ENCODE peak calls at places on chromosomes 2 and 18, in seven cellular contexts. A is tibial artery, C is lower leg skin, S is adipocyte, H is GM23248, P is A549, N is astrocyte. E is an unnamed sample.

GRCh38 chr18:76697441-76697901 is 124.9 kb upstream of the ZNF236 start:
- DNase-seq in A (no peak), C (no peak), S (peak), H (peak), P (no peak), N (peak), E (peak)

GRCh38 chr2:135664623-135665068 is 77.0 kb upstream of the UBXN4 start:
- DNase-seq in A (no peak), C (no peak), S (peak), H (peak), P (no peak), N (peak), E (peak)

GRCh38 chr2:234335676-234336228 is 161.1 kb downstream of the ARL4C start:
- DNase-seq in A (peak), C (peak), S (peak), H (peak), P (no peak), N (peak), E (peak)

GRCh38 chr2:45483997-45484396 is 127.1 kb downstream of the SRBD1 start:
- DNase-seq in A (no peak), C (no peak), S (peak), H (peak), P (peak), N (no peak), E (peak)

GRCh38 chr2:20649586-20650375 is 1.1 kb downstream of the HS1BP3 start:
- DNase-seq in A (no peak), C (no peak), S (no peak), H (peak), P (no peak), N (no peak), E (no peak)

GRCh38 chr18:78873916-78874505 is 105.6 kb upstream of the SALL3 start:
- DNase-seq in A (no peak), C (no peak), S (peak), H (peak), P (no peak), N (peak), E (no peak)

GRCh38 chr2:238947920-238948710 is 100.2 kb downstream of the TWIST2 start:
- DNase-seq in A (peak), C (peak), S (peak), H (peak), P (peak), N (peak), E (peak)

GRCh38 chr2:67237288-67237687 is 159.8 kb upstream of the ETAA1 start:
- DNase-seq in A (no peak), C (no peak), S (no peak), H (no peak), P (no peak), N (no peak), E (peak)

GRCh38 chr2:18552351-18553077 is 7.9 kb downstream of the RDH14 start:
- DNase-seq in A (no peak), C (no peak), S (no peak), H (peak), P (no peak), N (peak), E (peak)

GRCh38 chr2:83196225-83196624 is 1262.9 kb downstream of the SUCLG1 start:
- DNase-seq in A (no peak), C (no peak), S (peak), H (peak), P (no peak), N (peak), E (peak)

GRCh38 chr2:21910832-21911507 is 787.2 kb downstream of the TDRD15 start:
- DNase-seq in A (no peak), C (no peak), S (no peak), H (no peak), P (no peak), N (no peak), E (no peak)

GRCh38 chr2:214011676-214012075 is 399.2 kb upstream of the VWC2L start:
- DNase-seq in A (no peak), C (no peak), S (no peak), H (no peak), P (no peak), N (no peak), E (no peak)

GRCh38 chr2:120855855-120856405 is 120.3 kb downstream of the GLI2 start:
- DNase-seq in A (no peak), C (no peak), S (no peak), H (no peak), P (no peak), N (no peak), E (no peak)

GRCh38 chr2:216535454-216535995 is 36.9 kb downstream of the RPL37A start:
- DNase-seq in A (peak), C (peak), S (peak), H (peak), P (no peak), N (peak), E (peak)

GRCh38 chr2:230908595-230909191 is 16.3 kb downstream of the GPR55 start:
- DNase-seq in A (no peak), C (peak), S (peak), H (peak), P (peak), N (peak), E (peak)

GRCh38 chr2:218816561-218817011 is 15.0 kb downstream of the PRKAG3 start:
- DNase-seq in A (no peak), C (no peak), S (no peak), H (no peak), P (no peak), N (no peak), E (no peak)

GRCh38 chr2:152336854-152337510 is 2.0 kb downstream of the FMNL2 start:
- DNase-seq in A (peak), C (no peak), S (peak), H (peak), P (no peak), N (peak), E (peak)

GRCh38 chr2:227186751-227187150 is 22.3 kb downstream of the COL4A3 start:
- DNase-seq in A (no peak), C (no peak), S (no peak), H (peak), P (no peak), N (no peak), E (peak)

GRCh38 chr2:128354731-128355470 is 36.2 kb upstream of the HS6ST1 start:
- DNase-seq in A (no peak), C (peak), S (peak), H (peak), P (no peak), N (no peak), E (peak)

GRCh38 chr18:79707239-79707638 is 27.6 kb downstream of the CTDP1 start:
- DNase-seq in A (no peak), C (no peak), S (no peak), H (no peak), P (no peak), N (no peak), E (no peak)

GRCh38 chr18:22691988-22692710 is 241.0 kb upstream of the RBBP8 start:
- DNase-seq in A (no peak), C (no peak), S (peak), H (peak), P (no peak), N (peak), E (peak)

GRCh38 chr2:231189571-231190495 is 8.6 kb upstream of the ARMC9 start:
- DNase-seq in A (peak), C (peak), S (no peak), H (peak), P (no peak), N (no peak), E (peak)

GRCh38 chr2:30113617-30114293 is 33.1 kb upstream of the YPEL5 start:
- DNase-seq in A (peak), C (peak), S (peak), H (peak), P (peak), N (peak), E (peak)

GRCh38 chr2:218853766-218854165 is 5.8 kb upstream of the WNT6 start:
- DNase-seq in A (no peak), C (peak), S (peak), H (peak), P (no peak), N (peak), E (peak)

GRCh38 chr2:98236935-98237334 is 109.3 kb upstream of the CNGA3 start:
- DNase-seq in A (no peak), C (no peak), S (no peak), H (no peak), P (no peak), N (no peak), E (no peak)

GRCh38 chr2:134277223-134277622 is 23.4 kb downstream of the MGAT5 start:
- DNase-seq in A (no peak), C (no peak), S (no peak), H (no peak), P (no peak), N (no peak), E (no peak)

GRCh38 chr2:19216676-19217075 is 141.7 kb downstream of the OSR1 start:
- DNase-seq in A (no peak), C (no peak), S (peak), H (no peak), P (no peak), N (no peak), E (no peak)

GRCh38 chr18:9705183-9705864 is 2.8 kb upstream of the RAB31 start:
- DNase-seq in A (no peak), C (peak), S (peak), H (peak), P (no peak), N (peak), E (peak)

GRCh38 chr2:170679607-170680079 is 35.5 kb upstream of the SP5 start:
- DNase-seq in A (no peak), C (no peak), S (peak), H (peak), P (no peak), N (no peak), E (peak)

GRCh38 chr18:76457475-76457874 is 37.6 kb downstream of the ZNF516 start:
- DNase-seq in A (no peak), C (no peak), S (no peak), H (no peak), P (no peak), N (peak), E (no peak)

GRCh38 chr2:230893881-230894781 is 29.4 kb downstream of the ITM2C start:
- DNase-seq in A (peak), C (peak), S (no peak), H (peak), P (no peak), N (no peak), E (no peak)

GRCh38 chr2:50535971-50536759 is 495.8 kb downstream of the NRXN1 start:
- DNase-seq in A (no peak), C (no peak), S (peak), H (peak), P (no peak), N (peak), E (peak)

GRCh38 chr2:44392338-44392943 is 30.7 kb downstream of the CAMKMT start:
- DNase-seq in A (peak), C (no peak), S (peak), H (peak), P (peak), N (no peak), E (peak)

GRCh38 chr2:197255550-197255949 is 55.0 kb downstream of the ANKRD44 start:
- DNase-seq in A (peak), C (peak), S (peak), H (peak), P (no peak), N (peak), E (peak)

GRCh38 chr2:107428781-107429180 is 397.9 kb upstream of the RGPD4 start:
- DNase-seq in A (no peak), C (no peak), S (no peak), H (no peak), P (no peak), N (no peak), E (no peak)

GRCh38 chr2:107430596-107431266 is 396.0 kb upstream of the RGPD4 start:
- DNase-seq in A (no peak), C (no peak), S (peak), H (no peak), P (no peak), N (no peak), E (peak)

GRCh38 chr2:107430006-107430405 is 396.7 kb upstream of the RGPD4 start:
- DNase-seq in A (no peak), C (no peak), S (no peak), H (no peak), P (no peak), N (no peak), E (no peak)
- H3K4me3 ChIP-seq in A (no peak), C (no peak), S (no peak), H (no peak), P (no peak), N (no peak), E (no peak)

DNA sequence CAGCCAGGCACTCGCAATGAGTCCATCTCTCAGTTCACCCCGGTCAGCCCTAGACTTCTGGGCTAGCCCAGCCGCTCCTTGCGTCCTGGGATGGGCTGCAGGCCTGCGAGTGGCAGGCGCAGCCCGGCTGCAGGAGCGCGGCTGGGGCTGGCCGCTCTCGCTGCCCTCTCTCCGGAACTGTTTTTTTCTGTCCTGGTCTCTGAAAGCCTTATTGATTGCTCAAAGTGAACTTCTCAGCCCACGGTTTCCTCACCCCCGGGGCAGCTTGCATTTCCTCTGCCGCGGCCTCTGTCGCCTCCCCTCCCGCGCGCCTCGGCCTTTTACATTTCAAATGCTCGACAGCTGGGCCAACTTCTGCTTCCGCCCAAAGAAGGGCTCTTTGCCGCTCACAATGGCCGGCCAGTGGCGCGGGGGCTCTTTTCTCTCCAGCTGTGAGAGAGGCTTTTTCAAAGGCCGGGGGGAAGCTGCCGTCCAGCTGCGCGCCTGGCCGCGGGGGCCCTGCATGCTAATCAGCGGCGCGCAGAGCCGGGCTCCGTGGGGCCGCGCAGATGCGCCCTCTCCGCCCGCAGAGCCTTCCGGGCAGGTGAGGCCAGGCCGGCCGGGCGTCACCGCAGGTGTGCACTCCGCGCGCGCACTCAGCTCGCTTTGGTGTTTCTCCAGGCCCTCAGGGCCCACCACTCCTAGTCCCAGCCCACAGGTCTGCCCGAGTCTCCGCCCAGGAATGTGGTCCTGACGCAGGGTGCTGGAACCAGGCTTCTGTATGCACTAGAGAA is 513.8 kb downstream of the RNF144A start:
- DNase-seq in A (peak), C (peak), S (no peak), H (no peak), P (no peak), N (peak), E (no peak)
- H3K4me3 ChIP-seq in A (peak), C (peak), S (peak), H (no peak), P (peak), N (peak), E (no peak)

DNA sequence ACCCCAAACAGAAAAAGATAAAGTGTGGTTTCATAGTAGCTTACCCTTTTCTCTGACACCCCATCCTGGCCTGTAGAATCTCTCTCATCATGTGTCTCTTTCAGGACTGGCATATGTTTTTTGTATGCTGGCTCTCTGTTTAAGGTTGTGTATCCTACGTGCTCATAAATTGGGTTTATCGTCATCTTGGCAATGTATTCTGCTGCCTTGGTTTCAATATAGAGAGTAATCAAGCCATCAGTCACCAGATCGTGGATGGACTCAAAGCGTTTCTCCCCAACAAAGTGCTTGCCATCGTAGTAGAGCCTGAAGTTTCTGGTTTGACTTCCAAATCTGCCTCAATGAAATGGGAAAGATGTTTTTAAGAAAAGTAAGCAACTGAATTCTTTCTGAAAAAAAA is 113.5 kb upstream of the CHRNA1 start:
- DNase-seq in A (no peak), C (no peak), S (no peak), H (no peak), P (no peak), N (no peak), E (no peak)
- H3K4me3 ChIP-seq in A (no peak), C (no peak), S (no peak), H (peak), P (no peak), N (no peak), E (no peak)

GRCh38 chr18:74511823-74512222 is 15.7 kb downstream of the CNDP2 start:
- DNase-seq in A (no peak), C (peak), S (no peak), H (no peak), P (no peak), N (no peak), E (no peak)
- H3K4me3 ChIP-seq in A (no peak), C (no peak), S (no peak), H (no peak), P (no peak), N (no peak), E (no peak)

GRCh38 chr2:161343235-161343634 is 35.0 kb downstream of the PSMD14 start:
- DNase-seq in A (no peak), C (no peak), S (no peak), H (no peak), P (no peak), N (no peak), E (no peak)
- H3K4me3 ChIP-seq in A (no peak), C (no peak), S (no peak), H (no peak), P (no peak), N (no peak), E (no peak)

DNA sequence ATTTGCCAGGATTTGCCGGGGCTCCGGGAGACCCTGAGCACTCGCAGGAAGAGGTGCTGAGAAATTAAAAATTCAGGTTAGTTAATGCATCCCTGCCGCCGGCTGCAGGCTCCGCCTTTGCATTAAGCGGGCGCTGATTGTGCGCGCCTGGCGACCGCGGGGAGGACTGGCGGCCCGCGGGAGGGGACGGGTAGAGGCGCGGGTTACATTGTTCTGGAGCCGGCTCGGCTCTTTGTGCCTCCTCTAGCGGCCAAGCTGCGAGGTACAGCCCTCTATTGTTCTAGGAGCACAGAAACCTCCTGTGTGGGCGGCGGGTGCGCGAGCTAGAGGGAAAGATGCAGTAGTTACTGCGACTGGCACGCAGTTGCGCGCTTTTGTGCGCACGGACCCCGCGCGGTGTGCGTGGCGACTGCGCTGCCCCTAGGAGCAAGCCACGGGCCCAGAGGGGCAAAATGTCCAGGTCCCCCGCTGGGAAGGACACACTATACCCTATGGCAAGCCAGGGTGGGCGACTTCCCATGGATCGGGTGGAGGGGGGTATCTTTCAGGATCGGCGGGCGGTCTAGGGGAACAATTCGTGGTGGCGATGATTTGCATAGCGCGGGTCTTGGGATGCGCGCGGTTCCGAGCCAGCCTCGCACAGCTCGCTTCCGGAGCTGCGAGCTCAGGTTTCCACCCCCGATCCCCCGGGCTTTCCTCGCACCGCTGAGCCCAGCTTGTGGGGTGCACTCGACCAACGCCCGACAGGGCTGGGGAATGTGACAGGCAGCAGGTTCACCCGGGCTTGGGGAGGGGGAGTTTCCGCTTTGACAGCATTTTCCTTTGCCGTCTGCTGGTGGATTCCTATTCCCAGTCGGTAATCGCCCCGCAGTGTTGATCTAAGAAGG is 2.9 kb downstream of the ONECUT2 start:
- DNase-seq in A (no peak), C (no peak), S (peak), H (peak), P (peak), N (peak), E (peak)
- H3K4me3 ChIP-seq in A (no peak), C (no peak), S (peak), H (peak), P (peak), N (peak), E (no peak)

DNA sequence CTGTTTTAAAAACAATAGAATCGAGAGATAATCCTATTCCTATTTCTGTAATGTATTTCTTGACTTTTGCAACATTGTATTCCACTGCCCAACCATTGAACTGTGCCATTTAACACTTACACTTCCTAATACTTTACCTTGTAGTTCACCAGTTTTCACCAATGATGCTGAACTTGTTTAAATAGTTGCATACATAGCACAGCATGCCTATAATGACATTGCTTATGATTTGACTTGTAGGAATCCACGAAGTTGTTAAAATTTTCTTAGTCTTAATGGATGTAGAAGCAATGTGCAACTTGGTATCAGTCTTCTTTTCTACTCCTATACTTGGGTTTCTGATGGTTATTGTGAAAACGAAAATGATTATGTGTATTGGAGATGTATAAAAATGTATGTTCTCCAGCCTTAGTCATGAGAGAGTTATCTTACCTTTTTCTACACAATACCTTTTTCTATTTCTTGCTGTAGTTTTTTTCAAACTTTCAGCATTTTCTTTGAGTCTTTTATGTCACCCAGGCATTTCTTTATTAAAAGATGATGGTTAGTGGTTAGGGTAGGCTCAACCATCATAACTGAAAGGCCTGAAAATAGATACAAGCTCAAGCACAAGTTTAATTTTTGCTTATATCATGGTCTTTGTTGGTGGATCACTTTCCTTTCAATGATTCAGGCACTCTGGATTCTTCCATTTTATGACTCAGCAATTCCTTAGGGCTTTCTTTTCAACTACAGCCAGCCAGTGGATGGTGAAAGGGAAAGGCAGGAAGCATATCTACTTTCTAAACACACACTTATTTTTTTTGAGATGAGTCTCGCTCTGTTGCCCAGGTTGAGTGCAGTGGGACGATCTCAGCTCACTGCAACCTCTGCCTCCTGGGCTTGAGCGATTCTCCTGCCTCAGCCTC is 9.4 kb downstream of the GPD2 start:
- DNase-seq in A (no peak), C (no peak), S (peak), H (peak), P (no peak), N (peak), E (peak)
- H3K4me3 ChIP-seq in A (no peak), C (no peak), S (peak), H (peak), P (no peak), N (no peak), E (no peak)

E was measured in choroid plexus epithelial cell.